ENCODE peak calls at places on chromosomes 16 and 17, in nine cellular contexts. One of them, this sample, is unnamed.

GRCh38 chr16:47377156-47377555 is 83.7 kb downstream of the ITFG1 start:
- DNase-seq in body of pancreas: no peak
- DNase-seq in AG04450: peak
- DNase-seq in heart left ventricle: no peak
- DNase-seq in tibial nerve: no peak
- DNase-seq in thoracic aorta: no peak
- DNase-seq in lower leg skin: no peak
- DNase-seq in mucosa of descending colon: no peak
- DNase-seq in kidney epithelial cell: no peak
- DNase-seq in this sample: no peak

GRCh38 chr17:5391678-5392077 is 27.8 kb downstream of the NUP88 start:
- DNase-seq in lower leg skin: no peak
- DNase-seq in heart left ventricle: no peak
- DNase-seq in body of pancreas: no peak
- DNase-seq in thoracic aorta: no peak
- DNase-seq in tibial nerve: no peak
- DNase-seq in mucosa of descending colon: no peak
- DNase-seq in kidney epithelial cell: no peak
- DNase-seq in AG04450: no peak
- DNase-seq in this sample: no peak

GRCh38 chr16:27778171-27778925 is 228.4 kb downstream of the KATNIP start:
- DNase-seq in lower leg skin: no peak
- DNase-seq in tibial nerve: no peak
- DNase-seq in mucosa of descending colon: no peak
- DNase-seq in body of pancreas: no peak
- DNase-seq in heart left ventricle: no peak
- DNase-seq in AG04450: no peak
- DNase-seq in kidney epithelial cell: no peak
- DNase-seq in thoracic aorta: no peak
- DNase-seq in this sample: no peak

GRCh38 chr16:2514333-2515179 is 804 bp downstream of the ATP6V0C start:
- DNase-seq in body of pancreas: peak
- DNase-seq in heart left ventricle: no peak
- DNase-seq in lower leg skin: no peak
- DNase-seq in mucosa of descending colon: peak
- DNase-seq in thoracic aorta: no peak
- DNase-seq in kidney epithelial cell: no peak
- DNase-seq in tibial nerve: no peak
- DNase-seq in AG04450: no peak
- DNase-seq in this sample: no peak

GRCh38 chr16:85445779-85446222 is 167.3 kb upstream of the GSE1 start:
- DNase-seq in tibial nerve: no peak
- DNase-seq in heart left ventricle: no peak
- DNase-seq in body of pancreas: peak
- DNase-seq in thoracic aorta: no peak
- DNase-seq in mucosa of descending colon: peak
- DNase-seq in AG04450: no peak
- DNase-seq in lower leg skin: no peak
- DNase-seq in kidney epithelial cell: no peak
- DNase-seq in this sample: no peak

GRCh38 chr17:42809250-42809649 is 10.6 kb downstream of the CNTD1 start:
- DNase-seq in mucosa of descending colon: no peak
- DNase-seq in heart left ventricle: no peak
- DNase-seq in thoracic aorta: no peak
- DNase-seq in body of pancreas: peak
- DNase-seq in tibial nerve: peak
- DNase-seq in lower leg skin: no peak
- DNase-seq in kidney epithelial cell: no peak
- DNase-seq in AG04450: peak
- DNase-seq in this sample: peak

GRCh38 chr17:31739300-31739699 is 119.7 kb downstream of the COPRS start:
- DNase-seq in body of pancreas: no peak
- DNase-seq in heart left ventricle: no peak
- DNase-seq in kidney epithelial cell: no peak
- DNase-seq in mucosa of descending colon: no peak
- DNase-seq in lower leg skin: no peak
- DNase-seq in AG04450: peak
- DNase-seq in thoracic aorta: no peak
- DNase-seq in tibial nerve: no peak
- DNase-seq in this sample: no peak

GRCh38 chr16:14303182-14303618 is 232.1 kb downstream of the MRTFB start:
- DNase-seq in AG04450: no peak
- DNase-seq in mucosa of descending colon: no peak
- DNase-seq in heart left ventricle: no peak
- DNase-seq in tibial nerve: no peak
- DNase-seq in kidney epithelial cell: no peak
- DNase-seq in lower leg skin: no peak
- DNase-seq in body of pancreas: no peak
- DNase-seq in thoracic aorta: no peak
- DNase-seq in this sample: no peak

GRCh38 chr16:50506543-50506937 is 41.7 kb upstream of the NKD1 start:
- DNase-seq in tibial nerve: no peak
- DNase-seq in AG04450: no peak
- DNase-seq in lower leg skin: no peak
- DNase-seq in body of pancreas: no peak
- DNase-seq in thoracic aorta: no peak
- DNase-seq in mucosa of descending colon: no peak
- DNase-seq in heart left ventricle: no peak
- DNase-seq in kidney epithelial cell: no peak
- DNase-seq in this sample: no peak

GRCh38 chr16:19753815-19754643 is 36.0 kb downstream of the IQCK start:
- DNase-seq in lower leg skin: no peak
- DNase-seq in thoracic aorta: no peak
- DNase-seq in heart left ventricle: no peak
- DNase-seq in body of pancreas: peak
- DNase-seq in kidney epithelial cell: no peak
- DNase-seq in AG04450: no peak
- DNase-seq in mucosa of descending colon: no peak
- DNase-seq in tibial nerve: no peak
- DNase-seq in this sample: no peak

GRCh38 chr16:69861276-69862030 is 89.7 kb upstream of the CLEC18A start:
- DNase-seq in AG04450: peak
- DNase-seq in thoracic aorta: peak
- DNase-seq in lower leg skin: no peak
- DNase-seq in body of pancreas: peak
- DNase-seq in tibial nerve: peak
- DNase-seq in kidney epithelial cell: no peak
- DNase-seq in mucosa of descending colon: no peak
- DNase-seq in heart left ventricle: peak
- DNase-seq in this sample: no peak

DNA sequence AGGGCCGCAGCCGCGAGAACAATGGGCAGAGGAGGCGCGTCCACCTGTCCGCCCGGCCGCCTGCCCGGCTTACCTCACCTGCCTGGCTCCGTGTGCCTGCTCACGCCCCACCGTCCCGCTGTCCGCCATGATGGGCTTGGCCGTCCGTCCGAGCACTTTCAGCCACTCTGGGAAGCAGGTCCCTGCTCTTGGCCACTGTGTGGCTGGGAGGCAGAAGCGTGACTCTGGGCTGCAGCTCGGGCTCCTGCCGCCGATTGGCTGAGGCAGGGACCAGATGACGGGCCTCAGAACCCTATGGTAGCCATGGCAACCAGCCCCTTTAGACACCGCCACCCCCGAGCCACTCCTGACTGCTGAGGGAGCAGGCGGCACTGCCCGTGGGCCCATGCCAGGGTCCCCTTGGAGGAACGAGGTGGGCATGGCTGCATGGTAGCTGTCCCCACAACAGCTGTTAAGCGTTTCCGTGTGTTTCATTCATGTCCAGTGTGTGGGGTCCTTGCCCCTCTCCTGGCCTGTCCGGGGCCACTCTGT is 8.9 kb upstream of the AXIN1 start:
- DNase-seq in tibial nerve: no peak
- DNase-seq in lower leg skin: no peak
- DNase-seq in body of pancreas: no peak
- DNase-seq in heart left ventricle: no peak
- DNase-seq in mucosa of descending colon: peak
- DNase-seq in AG04450: no peak
- DNase-seq in kidney epithelial cell: no peak
- DNase-seq in thoracic aorta: no peak
- DNase-seq in this sample: no peak
- H3K4me3 ChIP-seq in tibial nerve: no peak
- H3K4me3 ChIP-seq in lower leg skin: no peak
- H3K4me3 ChIP-seq in body of pancreas: no peak
- H3K4me3 ChIP-seq in heart left ventricle: no peak
- H3K4me3 ChIP-seq in mucosa of descending colon: no peak
- H3K4me3 ChIP-seq in AG04450: no peak
- H3K4me3 ChIP-seq in kidney epithelial cell: no peak
- H3K4me3 ChIP-seq in thoracic aorta: no peak
- H3K4me3 ChIP-seq in this sample: no peak

GRCh38 chr16:53989597-53989996 is 285.6 kb downstream of the FTO start:
- DNase-seq in AG04450: no peak
- DNase-seq in tibial nerve: no peak
- DNase-seq in heart left ventricle: no peak
- DNase-seq in thoracic aorta: no peak
- DNase-seq in lower leg skin: no peak
- DNase-seq in mucosa of descending colon: no peak
- DNase-seq in kidney epithelial cell: no peak
- DNase-seq in body of pancreas: no peak
- DNase-seq in this sample: no peak

GRCh38 chr16:53985865-53986264 is 281.9 kb downstream of the FTO start:
- DNase-seq in thoracic aorta: no peak
- DNase-seq in mucosa of descending colon: no peak
- DNase-seq in AG04450: no peak
- DNase-seq in body of pancreas: no peak
- DNase-seq in tibial nerve: no peak
- DNase-seq in heart left ventricle: no peak
- DNase-seq in lower leg skin: no peak
- DNase-seq in kidney epithelial cell: no peak
- DNase-seq in this sample: no peak

GRCh38 chr16:53991181-53992056 is 287.5 kb downstream of the FTO start:
- DNase-seq in kidney epithelial cell: peak
- DNase-seq in AG04450: peak
- DNase-seq in body of pancreas: peak
- DNase-seq in heart left ventricle: no peak
- DNase-seq in lower leg skin: no peak
- DNase-seq in thoracic aorta: no peak
- DNase-seq in mucosa of descending colon: no peak
- DNase-seq in tibial nerve: no peak
- DNase-seq in this sample: peak

GRCh38 chr16:53984936-53985335 is 281.0 kb downstream of the FTO start:
- DNase-seq in body of pancreas: no peak
- DNase-seq in tibial nerve: no peak
- DNase-seq in mucosa of descending colon: no peak
- DNase-seq in AG04450: no peak
- DNase-seq in kidney epithelial cell: no peak
- DNase-seq in heart left ventricle: no peak
- DNase-seq in lower leg skin: no peak
- DNase-seq in thoracic aorta: no peak
- DNase-seq in this sample: no peak

DNA sequence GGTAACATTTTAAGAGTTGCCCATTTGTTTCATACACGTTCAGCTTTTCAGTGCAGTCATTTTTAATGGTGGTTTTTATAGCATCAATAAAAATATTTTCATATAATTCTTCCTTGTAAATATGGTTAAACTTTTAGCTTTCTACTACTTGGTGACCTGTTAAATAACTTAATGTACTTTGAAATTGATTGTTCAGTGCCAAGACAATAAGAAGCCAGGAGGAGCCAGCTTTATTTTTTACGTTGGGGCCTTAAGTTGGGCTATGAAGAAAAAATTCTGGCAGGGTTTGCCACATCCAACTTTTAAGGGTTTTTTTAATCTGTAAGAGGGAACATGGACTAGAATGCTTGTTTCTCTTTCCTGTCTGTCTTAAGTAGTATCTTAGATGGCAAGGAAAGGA is 284.2 kb downstream of the FTO start:
- DNase-seq in tibial nerve: no peak
- DNase-seq in thoracic aorta: no peak
- DNase-seq in kidney epithelial cell: no peak
- DNase-seq in body of pancreas: no peak
- DNase-seq in mucosa of descending colon: no peak
- DNase-seq in lower leg skin: no peak
- DNase-seq in heart left ventricle: no peak
- DNase-seq in AG04450: no peak
- DNase-seq in this sample: no peak
- H3K4me3 ChIP-seq in tibial nerve: no peak
- H3K4me3 ChIP-seq in thoracic aorta: no peak
- H3K4me3 ChIP-seq in kidney epithelial cell: no peak
- H3K4me3 ChIP-seq in body of pancreas: no peak
- H3K4me3 ChIP-seq in mucosa of descending colon: no peak
- H3K4me3 ChIP-seq in lower leg skin: no peak
- H3K4me3 ChIP-seq in heart left ventricle: no peak
- H3K4me3 ChIP-seq in AG04450: no peak
- H3K4me3 ChIP-seq in this sample: no peak

DNA sequence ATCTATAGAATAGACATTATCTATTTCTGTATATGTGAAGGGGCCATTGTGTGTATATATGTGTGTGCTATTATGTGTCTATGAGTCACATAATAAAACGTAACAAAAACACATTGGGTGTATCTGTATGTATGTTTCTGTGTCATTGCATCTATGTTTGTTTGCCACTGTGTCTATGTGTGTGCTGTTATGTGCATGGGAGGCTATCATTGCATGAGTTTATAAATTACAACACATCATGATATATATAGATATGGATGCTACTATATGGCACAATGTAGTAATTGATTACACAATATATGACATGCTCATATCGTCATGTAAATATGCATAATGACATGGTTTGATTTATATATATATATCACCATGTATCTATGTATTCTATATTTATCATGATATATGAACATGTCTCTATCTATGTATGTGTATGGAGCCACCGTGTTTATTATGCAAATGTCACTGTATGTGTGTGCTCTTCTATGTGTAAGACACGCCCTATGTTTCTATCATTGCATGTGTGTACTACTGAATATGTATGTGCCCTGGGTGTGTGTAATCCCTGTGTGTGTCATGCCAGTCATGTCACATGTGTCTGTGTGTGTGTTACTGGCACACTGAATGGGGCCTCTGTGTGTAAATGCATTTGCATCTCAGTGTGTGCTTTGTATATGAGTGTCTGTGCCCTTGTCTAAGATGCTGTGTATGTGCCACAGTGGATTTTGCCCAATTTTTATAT is 1.4 kb upstream of the TSPOAP1 start:
- DNase-seq in body of pancreas: no peak
- DNase-seq in mucosa of descending colon: peak
- DNase-seq in lower leg skin: no peak
- DNase-seq in heart left ventricle: no peak
- DNase-seq in kidney epithelial cell: no peak
- DNase-seq in thoracic aorta: no peak
- DNase-seq in tibial nerve: no peak
- DNase-seq in AG04450: no peak
- DNase-seq in this sample: no peak
- H3K4me3 ChIP-seq in body of pancreas: no peak
- H3K4me3 ChIP-seq in mucosa of descending colon: no peak
- H3K4me3 ChIP-seq in lower leg skin: no peak
- H3K4me3 ChIP-seq in heart left ventricle: peak
- H3K4me3 ChIP-seq in kidney epithelial cell: no peak
- H3K4me3 ChIP-seq in thoracic aorta: peak
- H3K4me3 ChIP-seq in tibial nerve: peak
- H3K4me3 ChIP-seq in AG04450: no peak
- H3K4me3 ChIP-seq in this sample: no peak

DNA sequence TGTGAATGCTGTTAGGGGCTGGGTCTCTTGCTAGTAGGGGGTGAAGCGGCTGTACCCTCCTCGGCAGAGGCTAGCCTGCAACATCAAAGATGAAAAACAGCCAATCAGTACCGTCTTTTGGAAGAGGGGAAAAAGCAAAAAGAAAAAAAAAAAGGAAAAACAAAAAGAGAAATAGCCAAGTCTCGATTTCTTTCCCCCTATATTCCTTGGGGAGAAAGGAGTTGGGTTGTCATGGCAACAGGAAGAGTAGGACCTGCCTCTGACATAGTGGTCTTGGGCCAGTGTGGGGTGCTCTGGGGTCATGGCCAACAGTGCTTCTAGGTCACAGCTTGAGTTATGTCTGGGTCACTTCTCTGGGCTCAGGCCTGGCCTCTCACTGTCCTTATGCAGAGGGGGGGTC is 17.9 kb downstream of the ENGASE start:
- DNase-seq in AG04450: no peak
- DNase-seq in heart left ventricle: no peak
- DNase-seq in thoracic aorta: no peak
- DNase-seq in kidney epithelial cell: no peak
- DNase-seq in tibial nerve: no peak
- DNase-seq in mucosa of descending colon: no peak
- DNase-seq in lower leg skin: no peak
- DNase-seq in body of pancreas: no peak
- DNase-seq in this sample: no peak
- H3K4me3 ChIP-seq in AG04450: no peak
- H3K4me3 ChIP-seq in heart left ventricle: no peak
- H3K4me3 ChIP-seq in thoracic aorta: no peak
- H3K4me3 ChIP-seq in kidney epithelial cell: no peak
- H3K4me3 ChIP-seq in tibial nerve: no peak
- H3K4me3 ChIP-seq in mucosa of descending colon: no peak
- H3K4me3 ChIP-seq in lower leg skin: no peak
- H3K4me3 ChIP-seq in body of pancreas: no peak
- H3K4me3 ChIP-seq in this sample: no peak